ENCODE peak calls at places on chromosomes 3 and 15, in six cellular contexts. Y is sigmoid colon, G is tibial artery, K is stomach, S is vagina, M is GM12878. C is an unnamed sample.

GRCh38 chr3:122060044-122060694 is 5.0 kb downstream of the CD86 start:
- DNase-seq in Y (no peak), G (no peak), K (no peak), S (no peak), M (no peak), C (no peak)

GRCh38 chr3:94525039-94525438 is 462.2 kb downstream of the NSUN3 start:
- DNase-seq in Y (no peak), G (no peak), K (no peak), S (no peak), M (no peak), C (no peak)

GRCh38 chr3:3196148-3196861 is 16.8 kb upstream of the CRBN start:
- DNase-seq in Y (no peak), G (no peak), K (no peak), S (no peak), M (no peak), C (no peak)

GRCh38 chr3:56980798-56981390 is 79.6 kb upstream of the SPATA12 start:
- DNase-seq in Y (no peak), G (peak; percentile 84), K (peak; percentile 50), S (no peak), M (no peak), C (no peak)

GRCh38 chr3:79297242-79297641 is 470.6 kb downstream of the ROBO1 start:
- DNase-seq in Y (no peak), G (no peak), K (no peak), S (no peak), M (no peak), C (no peak)

GRCh38 chr3:185175370-185175987 is 22.6 kb upstream of the C3orf70 start:
- DNase-seq in Y (peak; percentile 82), G (no peak), K (peak; percentile 32), S (no peak), M (peak; percentile 27), C (peak; percentile 77)

GRCh38 chr3:134367869-134368750 is 6.1 kb downstream of the AMOTL2 start:
- DNase-seq in Y (peak; percentile 38), G (no peak), K (no peak), S (no peak), M (no peak), C (peak; percentile 35)

GRCh38 chr3:12990306-12990705 is 82.9 kb downstream of the IQSEC1 start:
- DNase-seq in Y (no peak), G (no peak), K (no peak), S (no peak), M (no peak), C (no peak)

GRCh38 chr15:91882858-91883586 is 29.5 kb downstream of the SLCO3A1 start:
- DNase-seq in Y (no peak), G (no peak), K (no peak), S (peak; percentile 29), M (no peak), C (no peak)

GRCh38 chr3:10178892-10179291 is 14.2 kb downstream of the IRAK2 start:
- DNase-seq in Y (no peak), G (no peak), K (no peak), S (no peak), M (no peak), C (no peak)

GRCh38 chr15:62482715-62483429 is 317.8 kb upstream of the C2CD4B start:
- DNase-seq in Y (no peak), G (no peak), K (no peak), S (no peak), M (peak; percentile 75), C (no peak)

GRCh38 chr3:177005718-177006405 is 191.4 kb downstream of the TBL1XR1 start:
- DNase-seq in Y (no peak), G (no peak), K (no peak), S (no peak), M (no peak), C (no peak)

GRCh38 chr15:57149196-57149595 is 227.1 kb upstream of the CGNL1 start:
- DNase-seq in Y (no peak), G (no peak), K (no peak), S (no peak), M (no peak), C (no peak)

GRCh38 chr3:196517919-196518318 is 2.8 kb upstream of the SMCO1 start:
- DNase-seq in Y (no peak), G (no peak), K (peak; percentile 38), S (no peak), M (no peak), C (no peak)

GRCh38 chr3:127953636-127954035 is 38.6 kb downstream of the KBTBD12 start:
- DNase-seq in Y (no peak), G (no peak), K (no peak), S (no peak), M (no peak), C (no peak)

GRCh38 chr3:119743921-119744320 is 38.0 kb upstream of the NR1I2 start:
- DNase-seq in Y (no peak), G (no peak), K (no peak), S (no peak), M (no peak), C (no peak)

GRCh38 chr3:127411083-127411727 is 123.4 kb upstream of the PRR20G start:
- DNase-seq in Y (peak; percentile 29), G (no peak), K (no peak), S (peak; percentile 65), M (no peak), C (peak; percentile 34)

GRCh38 chr3:67064105-67064504 is 66.0 kb downstream of the KBTBD8 start:
- DNase-seq in Y (no peak), G (no peak), K (no peak), S (no peak), M (no peak), C (no peak)

GRCh38 chr3:30518201-30518864 is 88.1 kb upstream of the TGFBR2 start:
- DNase-seq in Y (peak; percentile 88), G (peak; percentile 81), K (peak; percentile 61), S (no peak), M (no peak), C (no peak)

GRCh38 chr3:35965908-35966307 is 326.6 kb downstream of the ARPP21 start:
- DNase-seq in Y (no peak), G (no peak), K (no peak), S (no peak), M (no peak), C (no peak)

GRCh38 chr3:10707984-10708868 is 107.8 kb upstream of the SLC6A11 start:
- DNase-seq in Y (no peak), G (no peak), K (no peak), S (no peak), M (no peak), C (no peak)

GRCh38 chr3:58497074-58497473 is 5.2 kb downstream of the KCTD6 start:
- DNase-seq in Y (no peak), G (no peak), K (no peak), S (no peak), M (no peak), C (no peak)

GRCh38 chr3:64571982-64572381 is 115.8 kb downstream of the ADAMTS9 start:
- DNase-seq in Y (no peak), G (no peak), K (no peak), S (no peak), M (no peak), C (no peak)

DNA sequence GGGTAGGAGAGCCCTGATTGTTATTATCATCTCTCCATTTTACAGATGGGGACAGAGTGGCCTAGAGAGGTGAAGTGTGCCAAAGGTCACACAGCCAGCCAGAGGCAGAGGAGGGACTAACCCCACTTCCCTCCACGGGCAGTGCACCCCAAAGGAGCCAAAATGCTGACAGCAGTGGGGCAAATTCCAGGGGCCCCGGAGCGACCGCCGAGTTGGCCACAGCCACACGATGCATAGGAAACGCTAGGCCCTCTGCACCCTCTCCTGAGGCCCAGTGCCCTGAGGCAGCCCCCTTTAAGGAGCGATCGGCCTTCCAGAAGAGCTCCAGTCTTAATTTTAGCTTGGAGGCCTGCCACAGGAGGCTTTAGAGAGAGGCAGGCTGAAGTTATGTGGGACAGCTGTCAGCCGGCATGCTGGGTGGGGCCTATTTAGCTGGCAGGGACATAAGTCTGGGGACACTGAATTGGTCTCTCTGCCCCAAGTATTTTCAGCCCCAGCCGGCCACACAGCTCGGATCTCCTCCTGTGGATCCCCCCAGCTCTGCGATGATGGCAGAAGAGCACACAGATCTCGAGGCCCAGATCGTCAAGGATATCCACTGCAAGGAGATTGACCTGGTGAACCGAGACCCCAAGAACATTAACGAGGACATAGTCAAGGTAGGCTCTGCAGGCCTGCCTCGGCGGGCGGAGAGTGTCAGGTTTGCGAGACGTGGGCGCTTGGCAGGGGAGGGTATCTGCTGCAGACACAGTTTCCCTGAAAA is at the start of gene CAV3:
- DNase-seq in Y (no peak), G (no peak), K (no peak), S (no peak), M (no peak), C (no peak)
- H3K27ac ChIP-seq in Y (no peak within 1 kb of the TSS), G (peak within 1 kb of the TSS; percentile 49), K (no peak within 1 kb of the TSS), S (no peak within 1 kb of the TSS), M (no peak within 1 kb of the TSS), C (no peak within 1 kb of the TSS)

GRCh38 chr3:107238787-107239186 is 138.5 kb upstream of the CCDC54 start:
- DNase-seq in Y (no peak), G (no peak), K (no peak), S (no peak), M (no peak), C (no peak)

GRCh38 chr3:107240183-107241091 is 136.8 kb upstream of the CCDC54 start:
- DNase-seq in Y (peak; percentile 87), G (peak; percentile 72), K (peak; percentile 69), S (no peak), M (peak; percentile 24), C (peak; percentile 91)

GRCh38 chr3:107241217-107241616 is 136.0 kb upstream of the CCDC54 start:
- DNase-seq in Y (no peak), G (peak; percentile 37), K (peak; percentile 32), S (no peak), M (no peak), C (peak; percentile 79)

GRCh38 chr3:107242579-107242978 is 134.7 kb upstream of the CCDC54 start:
- DNase-seq in Y (no peak), G (no peak), K (no peak), S (no peak), M (no peak), C (no peak)

DNA sequence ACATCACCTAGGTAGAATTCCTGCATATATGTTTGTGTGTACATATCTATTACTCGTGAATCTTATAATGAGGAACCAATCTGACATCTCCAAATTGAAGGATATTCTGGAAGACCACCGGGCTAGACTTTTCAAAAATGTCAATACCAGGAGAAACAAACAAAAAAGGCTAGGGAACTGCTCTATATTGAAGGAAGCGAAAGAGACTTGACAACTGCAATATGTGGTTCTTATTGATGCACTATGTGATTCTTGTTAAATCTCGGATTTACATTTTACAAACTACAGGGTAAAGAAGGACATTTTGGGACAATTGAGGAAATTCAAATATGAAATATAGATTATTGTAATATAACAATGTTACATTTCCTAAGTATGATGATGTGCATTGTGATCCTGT is 137.5 kb upstream of the CCDC54 start:
- DNase-seq in Y (no peak), G (no peak), K (no peak), S (no peak), M (no peak), C (no peak)
- H3K4me1 ChIP-seq in Y (no peaks in the 10 kb centered on the region), G (peaks cover 20% of the 10 kb centered on the region), K (peaks cover 44% of the 10 kb centered on the region), S (peaks cover 24% of the 10 kb centered on the region), M (no peaks in the 10 kb centered on the region), C (peaks cover 5% of the 10 kb centered on the region)

GRCh38 chr3:136141891-136142290 is 54.2 kb downstream of the MSL2 start:
- DNase-seq in Y (no peak), G (no peak), K (no peak), S (no peak), M (no peak), C (no peak)
- TF ChIP-seq CTCF in Y (no peak), G (no peak), K (no peak), S (no peak), M (no peak), C (no peak)

DNA sequence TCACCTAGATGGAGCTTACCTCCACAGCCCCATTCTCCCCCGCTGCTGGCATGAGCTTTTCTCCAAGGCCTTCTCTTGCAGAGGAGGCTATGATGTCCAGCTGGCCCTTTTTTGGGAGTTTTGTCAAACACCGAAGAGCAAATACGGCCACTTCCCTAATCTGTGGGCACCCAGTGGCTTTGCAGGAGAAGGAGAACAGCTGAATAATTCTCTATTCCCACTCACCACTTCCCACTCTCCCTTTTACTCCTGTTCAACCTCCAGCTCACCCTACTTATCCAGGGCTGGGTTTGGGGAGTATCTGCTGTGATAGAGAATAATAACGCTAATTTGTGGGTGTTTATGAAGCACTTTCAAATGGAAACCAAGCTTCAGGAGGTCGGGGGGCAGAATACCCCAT is 93.0 kb downstream of the AAGAB start:
- DNase-seq in Y (peak; percentile 18), G (no peak), K (no peak), S (no peak), M (no peak), C (no peak)
- H3K27ac ChIP-seq in Y (no peak overlapping the region), G (no peak overlapping the region), K (no peak overlapping the region), S (no peak overlapping the region), M (no peak overlapping the region), C (no peak overlapping the region)

C was measured in kidney.